ENCODE peak calls at places on chromosome 13, in seven cellular contexts. W is HepG2, A is tibial nerve, F is ovary, V is adrenal gland, I is Peyer's patch, H is body of pancreas. Y is an unnamed sample.

GRCh38 chr13:41765020-41765419 is 195.9 kb downstream of the VWA8 start:
- DNase-seq in W (no peak), A (no peak), F (no peak), V (no peak), I (no peak), H (no peak), Y (no peak)

GRCh38 chr13:43573361-43573740 is 213.4 kb downstream of the ENOX1 start:
- DNase-seq in W (no peak), A (no peak), F (no peak), V (no peak), I (no peak), H (no peak), Y (no peak)

GRCh38 chr13:48858122-48858521 is 117.6 kb upstream of the FNDC3A start:
- DNase-seq in W (no peak), A (no peak), F (no peak), V (no peak), I (no peak), H (no peak), Y (no peak)

GRCh38 chr13:73335938-73336337 is 277.1 kb downstream of the KLF5 start:
- DNase-seq in W (no peak), A (no peak), F (no peak), V (no peak), I (no peak), H (no peak), Y (no peak)

GRCh38 chr13:75226755-75227435 is 255.1 kb downstream of the TBC1D4 start:
- DNase-seq in W (no peak), A (no peak), F (no peak), V (no peak), I (no peak), H (no peak), Y (peak)

GRCh38 chr13:43195551-43195950 is 172.2 kb downstream of the DNAJC15 start:
- DNase-seq in W (no peak), A (no peak), F (no peak), V (no peak), I (no peak), H (no peak), Y (no peak)

GRCh38 chr13:113008841-113009240 is 39.8 kb downstream of the MCF2L start:
- DNase-seq in W (no peak), A (no peak), F (no peak), V (no peak), I (no peak), H (no peak), Y (no peak)

GRCh38 chr13:45048890-45049407 is 59.6 kb downstream of the GPALPP1 start:
- DNase-seq in W (no peak), A (no peak), F (no peak), V (no peak), I (no peak), H (no peak), Y (no peak)

GRCh38 chr13:112132619-112133018 is 65.7 kb downstream of the SOX1 start:
- DNase-seq in W (no peak), A (no peak), F (no peak), V (no peak), I (no peak), H (no peak), Y (no peak)

DNA sequence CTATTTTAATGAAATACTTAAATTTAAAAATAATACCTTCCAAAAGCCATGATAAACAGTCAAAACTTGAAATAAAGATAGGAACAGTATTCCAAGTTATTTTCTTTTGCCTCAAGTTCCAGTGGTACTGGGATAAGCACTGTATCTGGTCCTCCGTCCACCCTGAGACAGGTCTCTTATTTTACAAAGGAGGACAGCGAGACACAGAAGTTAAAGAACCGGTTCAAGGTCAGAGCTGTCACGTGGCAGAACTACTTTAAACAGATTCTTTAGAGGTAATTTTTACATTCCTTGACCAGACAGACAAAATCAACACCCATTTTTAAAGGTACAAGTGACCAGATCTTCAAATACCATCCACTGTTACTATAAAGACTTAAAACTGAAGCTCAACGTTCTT is 10.4 kb upstream of the DOCK9 start:
- DNase-seq in W (no peak), A (no peak), F (no peak), V (no peak), I (no peak), H (no peak), Y (no peak)
- TF ChIP-seq POLR2A in W (no peak), A (no peak), F (no peak), V (no peak), I (no peak), H (no peak), Y (no peak)

GRCh38 chr13:21458816-21459701 is at the start of gene ZDHHC20:
- DNase-seq in W (peak), A (peak), F (peak), V (peak), I (peak), H (peak), Y (peak)
- TF ChIP-seq POLR2A in W (peak), A (peak), F (peak), V (peak), I (peak), H (peak), Y (peak)

GRCh38 chr13:97977376-97977705 is 23.9 kb downstream of the IPO5 start:
- DNase-seq in W (no peak), A (no peak), F (no peak), V (no peak), I (no peak), H (no peak), Y (no peak)

GRCh38 chr13:97974773-97975172 is 21.3 kb downstream of the IPO5 start:
- DNase-seq in W (no peak), A (no peak), F (no peak), V (no peak), I (no peak), H (no peak), Y (no peak)

GRCh38 chr13:97976551-97977375 is 23.3 kb downstream of the IPO5 start:
- DNase-seq in W (no peak), A (no peak), F (no peak), V (peak), I (no peak), H (no peak), Y (peak)

GRCh38 chr13:97975280-97975850 is 21.9 kb downstream of the IPO5 start:
- DNase-seq in W (no peak), A (no peak), F (peak), V (no peak), I (no peak), H (no peak), Y (no peak)

DNA sequence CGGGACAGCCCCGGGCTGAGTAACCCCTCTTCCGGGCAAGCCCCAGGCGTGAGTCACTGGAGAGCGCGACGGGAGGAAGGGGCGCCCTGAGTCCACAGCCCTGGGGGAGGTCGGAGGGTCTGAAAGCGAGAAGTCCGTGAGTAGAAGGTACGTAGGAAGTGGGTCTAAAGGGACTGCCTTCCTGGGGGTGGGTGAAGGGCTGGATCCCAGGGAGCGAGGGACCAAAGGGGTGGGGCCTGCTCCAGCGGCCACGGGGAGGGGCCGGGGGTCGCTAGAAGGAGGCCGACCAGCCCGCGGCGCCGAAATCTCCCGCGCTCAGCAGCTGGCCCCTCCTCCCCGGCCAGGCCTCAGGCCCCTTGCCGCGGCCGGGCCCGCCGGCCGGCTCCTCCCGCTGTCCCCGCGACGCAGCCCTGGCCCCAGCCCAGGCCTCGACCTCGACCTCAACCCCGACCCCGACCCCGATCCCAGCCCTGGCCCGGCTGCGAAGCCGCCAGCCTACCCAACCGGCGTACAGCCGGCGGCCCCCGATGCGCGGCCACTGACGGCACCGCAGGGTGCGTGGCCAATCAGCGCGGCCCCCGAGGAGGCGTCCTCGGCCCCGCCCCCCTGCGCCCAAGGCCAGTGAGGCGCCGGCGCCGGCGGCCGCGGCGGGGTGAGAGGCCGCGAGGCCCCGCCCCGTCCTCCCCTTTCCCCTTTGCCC is 22.5 kb downstream of the IPO5 start:
- DNase-seq in W (peak), A (peak), F (peak), V (peak), I (peak), H (peak), Y (peak)
- TF ChIP-seq POLR2A in W (peak), A (peak), F (peak), V (peak), I (peak), H (peak), Y (peak)

DNA sequence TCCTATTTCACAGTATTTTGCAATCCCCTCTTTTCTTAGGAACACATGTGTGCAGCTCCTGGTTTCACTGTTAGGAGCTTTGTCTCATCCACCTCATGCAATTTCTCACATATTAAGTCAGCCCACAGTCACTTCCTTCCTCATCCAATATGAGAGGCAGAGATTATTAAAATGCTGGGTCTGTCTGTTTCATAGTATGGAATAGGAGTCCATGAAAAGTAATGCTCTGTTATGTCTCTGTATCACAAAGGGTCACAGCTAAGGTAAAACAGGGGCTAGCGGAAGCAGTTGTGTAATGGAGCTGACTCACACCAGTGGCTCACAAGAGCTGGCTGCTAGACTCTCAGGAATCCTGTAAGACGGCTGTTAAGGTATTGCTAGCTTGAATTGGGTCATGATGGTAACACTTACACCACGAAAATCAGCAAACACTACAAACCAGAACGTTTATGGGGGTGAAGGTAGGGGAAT is 216.5 kb downstream of the EFNB2 start:
- DNase-seq in W (no peak), A (no peak), F (no peak), V (no peak), I (no peak), H (no peak), Y (peak)
- TF ChIP-seq POLR2A in W (no peak), A (no peak), F (no peak), V (no peak), I (no peak), H (no peak), Y (no peak)

DNA sequence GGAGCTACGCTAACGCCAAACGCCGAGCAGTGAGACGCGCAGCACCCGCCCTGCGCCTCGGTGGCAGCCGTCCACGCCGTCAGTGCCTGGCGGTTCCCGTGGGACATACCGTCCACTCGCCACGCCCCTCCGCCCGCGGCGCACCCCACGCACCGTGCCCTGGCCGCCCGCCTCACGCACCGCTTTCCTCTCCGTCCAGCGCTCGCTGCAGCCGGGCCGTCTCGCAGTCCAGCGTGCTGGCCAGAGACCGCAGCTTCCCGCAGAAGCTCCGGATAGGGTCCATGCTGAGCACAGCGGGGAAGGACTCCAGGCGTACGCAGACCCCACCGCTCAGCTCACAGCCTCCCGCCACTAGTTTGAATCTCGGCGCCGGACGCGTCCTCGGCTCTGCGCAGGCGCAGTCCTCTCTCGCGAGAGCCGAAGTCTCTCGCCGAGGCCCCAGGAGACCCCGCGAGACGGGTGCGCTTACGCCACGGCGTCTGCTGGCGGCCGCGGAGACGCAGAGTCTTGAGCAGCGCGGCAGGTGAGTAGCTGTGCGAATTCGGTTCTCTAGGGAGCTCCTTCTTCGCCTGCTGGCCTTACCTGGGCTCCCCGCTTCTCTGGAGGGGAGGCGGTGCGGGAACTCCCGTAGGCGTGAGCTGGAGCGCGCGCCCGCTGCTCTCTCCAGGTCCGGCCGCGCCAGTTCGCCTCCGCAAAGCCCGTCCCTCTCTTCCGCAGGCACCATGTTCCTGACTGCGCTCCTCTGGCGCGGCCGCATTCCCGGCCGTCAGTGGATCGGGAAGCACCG is at the start of the genes MRPL57 and SKA3:
- DNase-seq in W (peak), A (peak), F (peak), V (peak), I (peak), H (peak), Y (peak)
- TF ChIP-seq POLR2A in W (peak), A (peak), F (peak), V (peak), I (peak), H (peak), Y (peak)

GRCh38 chr13:52161193-52161646 is 1.8 kb upstream of the NEK3 start:
- DNase-seq in W (peak), A (no peak), F (no peak), V (no peak), I (no peak), H (no peak), Y (no peak)
- TF ChIP-seq POLR2A in W (no peak), A (no peak), F (no peak), V (no peak), I (no peak), H (no peak), Y (no peak)

GRCh38 chr13:28750187-28751045 is 31.6 kb upstream of the SLC46A3 start:
- DNase-seq in W (no peak), A (no peak), F (no peak), V (no peak), I (no peak), H (no peak), Y (no peak)
- TF ChIP-seq POLR2A in W (no peak), A (no peak), F (no peak), V (no peak), I (no peak), H (no peak), Y (no peak)

GRCh38 chr13:50991624-50992610 is 82.3 kb downstream of the RNASEH2B start:
- DNase-seq in W (no peak), A (no peak), F (no peak), V (no peak), I (no peak), H (no peak), Y (no peak)

GRCh38 chr13:50993371-50993770 is 83.8 kb downstream of the RNASEH2B start:
- DNase-seq in W (no peak), A (no peak), F (no peak), V (no peak), I (no peak), H (no peak), Y (no peak)

GRCh38 chr13:50995870-50996269 is 86.3 kb downstream of the RNASEH2B start:
- DNase-seq in W (no peak), A (no peak), F (no peak), V (no peak), I (no peak), H (no peak), Y (no peak)

GRCh38 chr13:50993908-50994307 is 84.3 kb downstream of the RNASEH2B start:
- DNase-seq in W (no peak), A (no peak), F (no peak), V (no peak), I (no peak), H (no peak), Y (no peak)

DNA sequence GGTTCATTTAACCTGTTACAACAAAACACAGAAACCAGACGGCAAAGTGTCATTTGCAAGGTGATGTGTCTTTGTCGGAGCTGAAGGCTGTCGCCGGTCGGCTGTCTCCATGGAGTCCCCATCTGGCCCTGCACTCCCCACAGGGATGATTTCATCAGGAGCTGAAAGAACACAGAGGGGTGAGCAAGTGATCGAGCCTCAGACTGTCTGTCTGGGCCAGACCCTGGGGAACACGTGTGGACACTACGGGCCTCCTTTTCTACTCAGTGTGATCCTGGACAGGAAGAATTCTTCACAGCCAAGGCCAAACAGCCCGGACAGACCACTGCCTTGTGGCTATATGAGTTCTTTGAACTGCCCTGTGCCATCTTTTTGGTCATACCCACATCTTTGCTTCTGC is 85.1 kb downstream of the RNASEH2B start:
- DNase-seq in W (no peak), A (no peak), F (no peak), V (no peak), I (no peak), H (no peak), Y (no peak)
- TF ChIP-seq POLR2A in W (no peak), A (no peak), F (no peak), V (no peak), I (no peak), H (no peak), Y (no peak)

DNA sequence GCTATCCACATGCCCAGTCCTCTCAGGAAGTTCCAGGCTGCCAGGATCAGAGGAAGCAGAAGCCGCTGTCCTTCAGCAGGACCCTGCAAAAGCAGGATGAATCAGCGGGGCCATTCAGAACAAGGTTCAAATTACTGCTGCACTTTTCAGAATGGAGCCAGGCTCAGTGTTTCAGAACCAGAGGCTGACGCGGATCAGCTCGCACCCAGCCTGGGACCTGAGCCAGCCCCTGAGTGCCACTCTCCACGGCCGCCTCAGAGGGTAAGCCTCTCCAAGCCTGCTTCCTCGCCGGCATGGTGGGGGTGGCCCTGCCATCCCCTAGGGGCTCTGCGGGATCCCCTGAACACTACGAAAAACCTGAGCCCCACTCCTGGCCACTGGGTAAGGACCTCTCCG is 24.7 kb downstream of the RASA3 start:
- DNase-seq in W (no peak), A (no peak), F (no peak), V (no peak), I (peak), H (no peak), Y (no peak)
- TF ChIP-seq POLR2A in W (no peak), A (no peak), F (no peak), V (no peak), I (no peak), H (no peak), Y (no peak)

GRCh38 chr13:40206241-40207109 is 460.0 kb downstream of the FOXO1 start:
- DNase-seq in W (no peak), A (no peak), F (no peak), V (no peak), I (peak), H (peak), Y (no peak)
- TF ChIP-seq POLR2A in W (no peak), A (no peak), F (no peak), V (no peak), I (peak), H (no peak), Y (no peak)

Y was measured in H54.